ENCODE peak calls at places on chromosomes 11 and 22, in five cellular contexts. J, X, V, E and O are unnamed samples. For H3K36me3, the result is how much of the 10 kb centered on the place peaks cover.

GRCh38 chr11:70048279-70049024 is 29.7 kb upstream of the ANO1 start:
- ATAC-seq in V (peak), E (no peak), X (peak), J (no peak), O (no peak)

GRCh38 chr22:23280356-23281052 is 100.2 kb downstream of the BCR start:
- ATAC-seq in X (no peak), V (no peak), E (no peak), J (no peak), O (no peak)

GRCh38 chr11:3006505-3007260 is 14.6 kb upstream of the NAP1L4 start:
- ATAC-seq in E (peak), X (peak), J (no peak), V (no peak), O (no peak)

GRCh38 chr11:78231962-78232459 is 43.3 kb downstream of the USP35 start:
- ATAC-seq in X (no peak), J (no peak), E (peak), V (no peak), O (peak)

GRCh38 chr22:38309614-38310517 is 7.4 kb downstream of the CSNK1E start:
- ATAC-seq in X (no peak), J (no peak), V (peak), E (no peak), O (peak)

GRCh38 chr11:101880208-101880607 is 34.6 kb upstream of the CEP126 start:
- ATAC-seq in E (no peak), V (peak), X (no peak), J (peak), O (no peak)

GRCh38 chr22:31646186-31647019 is 15.6 kb downstream of the PISD start:
- ATAC-seq in E (peak), J (peak), X (no peak), V (peak), O (no peak)

GRCh38 chr11:35158371-35159081 is 19.6 kb downstream of the CD44 start:
- ATAC-seq in X (no peak), E (peak), V (no peak), J (no peak), O (peak)

GRCh38 chr22:37739000-37739399 is 42.2 kb downstream of the TRIOBP start:
- ATAC-seq in J (no peak), V (no peak), E (peak), X (no peak), O (peak)

GRCh38 chr11:94028436-94028835 is 7.3 kb downstream of the HEPHL1 start:
- ATAC-seq in V (no peak), X (no peak), E (no peak), J (no peak), O (no peak)

DNA sequence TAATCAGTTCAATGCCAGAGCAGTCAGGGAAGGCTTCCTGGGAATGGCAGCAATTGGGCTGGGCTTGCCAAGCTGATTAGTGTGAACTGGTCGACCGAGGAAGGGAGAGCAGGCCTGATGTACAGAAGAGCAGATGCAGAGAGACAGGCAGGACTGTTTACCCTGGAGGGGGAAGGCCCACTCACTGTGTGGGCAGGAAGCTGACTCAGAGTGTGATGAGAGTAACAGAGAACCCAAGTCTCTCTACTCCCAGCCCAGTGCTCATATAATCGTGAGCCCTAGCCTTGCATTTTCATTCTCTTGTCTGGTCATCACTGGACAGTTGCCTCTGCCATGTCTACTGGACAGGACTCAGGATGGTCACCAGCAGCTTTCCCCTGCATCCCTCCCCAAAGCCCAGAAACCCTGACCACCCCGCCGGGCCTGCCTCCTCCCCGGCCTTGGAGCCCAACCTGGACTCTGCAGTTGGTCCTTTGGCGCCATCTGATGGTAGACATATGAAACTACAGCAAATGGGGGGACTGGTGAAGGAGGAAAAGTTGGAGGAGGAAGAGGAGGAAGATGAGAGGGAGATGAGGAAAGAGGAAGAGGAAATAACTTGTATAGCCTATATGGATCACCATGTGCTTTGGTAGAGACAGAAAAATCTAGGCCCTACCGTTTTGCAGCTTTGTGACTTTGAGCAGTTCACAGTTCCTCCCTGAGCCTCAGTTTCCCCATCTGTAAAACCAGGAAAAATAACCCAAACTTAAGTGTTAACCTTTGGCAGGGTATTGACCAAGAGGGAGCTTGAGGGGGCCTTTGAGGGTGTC is 43.4 kb upstream of the PRDM11 start:
- ATAC-seq in J (peak), V (peak), E (peak), X (peak), O (peak)
- TF ChIP-seq POLR2AphosphoS5 in J (no peak), V (no peak), E (no peak), X (no peak), O (no peak)

DNA sequence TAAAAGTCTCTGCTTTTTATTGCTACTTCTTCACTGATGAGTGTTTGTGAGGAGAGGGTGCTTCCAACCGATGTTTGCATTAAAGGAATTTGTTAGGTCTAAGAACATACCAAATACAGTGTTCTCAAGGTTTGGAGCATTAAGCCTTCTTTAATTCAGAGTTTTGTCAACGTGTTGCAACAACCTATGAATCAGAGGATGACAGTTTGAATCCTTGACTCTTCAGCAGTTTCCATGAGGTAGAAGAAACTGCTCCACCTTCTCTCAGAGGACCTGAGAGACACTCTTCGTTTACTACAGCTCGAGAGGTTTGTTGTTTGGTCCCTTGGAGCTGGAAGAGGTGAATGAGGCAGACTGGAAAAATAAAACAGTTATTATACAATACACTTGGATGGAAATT is 55.7 kb downstream of the NCAM1 start:
- ATAC-seq in J (no peak), E (peak), X (no peak), V (no peak), O (no peak)
- TF ChIP-seq EP300 in J (no peak), E (no peak), X (no peak), V (no peak), O (no peak)

GRCh38 chr11:65718531-65718930 is 2.1 kb downstream of the RNASEH2C start:
- ATAC-seq in J (no peak), X (no peak), E (no peak), V (no peak), O (no peak)
- H3K36me3 ChIP-seq in J (under half), X (half or more), E (under half), V (under half), O (half or more)

DNA sequence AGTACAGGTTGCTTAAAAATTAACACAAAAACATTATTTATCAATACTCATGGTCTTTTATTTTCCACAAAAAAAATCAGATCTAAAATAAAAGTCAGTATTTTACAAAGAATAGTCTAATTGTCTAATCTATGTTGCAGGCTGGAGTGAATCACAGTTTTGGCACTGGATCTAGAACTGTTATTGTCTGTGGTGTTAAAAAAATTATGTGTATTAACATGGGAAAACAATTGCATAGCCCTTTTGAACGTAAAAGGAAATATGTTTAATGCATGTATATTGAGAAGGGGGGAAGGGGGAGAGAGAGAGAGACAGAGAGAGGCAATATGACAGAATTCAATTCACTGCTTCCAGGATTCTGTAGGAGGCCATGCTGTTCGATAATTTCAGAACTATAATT is 324.8 kb upstream of the CCDC90B start:
- ATAC-seq in X (no peak), E (no peak), J (no peak), V (no peak), O (no peak)
- TF ChIP-seq POLR2AphosphoS5 in X (no peak), E (no peak), J (no peak), V (no peak), O (no peak)